ENCODE peak calls at places on chromosome 6, in ten cellular contexts. C is heart left ventricle; D is activated T-helper 1 cell treated with Interleukin-2 at 50 U/mL for 16 hours; F is activated CD8-positive, alpha-beta memory T cell treated with anti-CD3 and anti-CD28 coated beads, Interleukin-2, amount 50 U/mL, for 48 hours; O is stimulated activated naive CD8-positive, alpha-beta T cell treated with anti-CD3 and anti-CD28 coated beads, Interleukin-15, Interleukin-2, amounts not matched to agents 100 U/mL and 50 U/mL, for 24 hours; Z is AG04450; L is keratinocyte; P is DMS153; K is activated B cell treated with CpG ODN at 0.5 μM for 24 hours; Y is stimulated activated CD4-positive, alpha-beta T cell treated with anti-CD3 and anti-CD28 coated beads, Interleukin-4, amount 100 ng/mL, for 1 hour. S is an unnamed sample.

GRCh38 chr6:84228198-84228543 is 728 bp upstream of the CEP162 start:
- DNase-seq in C (no peak), D (no peak), F (no peak), O (no peak), Z (no peak), L (no peak), P (no peak), K (no peak), Y (no peak), S (no peak)

GRCh38 chr6:134026597-134026996 is 25.8 kb downstream of the SLC2A12 start:
- DNase-seq in C (no peak), D (no peak), F (no peak), O (no peak), Z (no peak), L (no peak), P (no peak), K (no peak), Y (no peak), S (no peak)

GRCh38 chr6:150119256-150119655 is 23.6 kb upstream of the PPP1R14C start:
- DNase-seq in C (no peak), D (no peak), F (no peak), O (no peak), Z (no peak), L (no peak), P (peak), K (no peak), Y (no peak), S (no peak)

GRCh38 chr6:111925296-111925695 is 52.0 kb upstream of the FYN start:
- DNase-seq in C (no peak), D (no peak), F (no peak), O (peak), Z (no peak), L (no peak), P (no peak), K (no peak), Y (no peak), S (peak)

GRCh38 chr6:15441215-15441868 is 195.5 kb downstream of the JARID2 start:
- DNase-seq in C (no peak), D (peak), F (no peak), O (peak), Z (no peak), L (no peak), P (peak), K (no peak), Y (peak), S (peak)

GRCh38 chr6:15508363-15509330 is 154.2 kb downstream of the DTNBP1 start:
- DNase-seq in C (no peak), D (no peak), F (no peak), O (no peak), Z (no peak), L (no peak), P (no peak), K (no peak), Y (no peak), S (no peak)

GRCh38 chr6:125780540-125781306 is 10.0 kb upstream of the NCOA7 start:
- DNase-seq in C (peak), D (peak), F (peak), O (peak), Z (no peak), L (no peak), P (peak), K (peak), Y (peak), S (peak)

GRCh38 chr6:111061493-111061892 is 25.8 kb upstream of the SLC16A10 start:
- DNase-seq in C (no peak), D (no peak), F (no peak), O (no peak), Z (no peak), L (no peak), P (no peak), K (no peak), Y (no peak), S (no peak)

GRCh38 chr6:111631018-111631417 is 25.3 kb upstream of the TRAF3IP2 start:
- DNase-seq in C (no peak), D (no peak), F (peak), O (no peak), Z (no peak), L (no peak), P (no peak), K (no peak), Y (no peak), S (no peak)

GRCh38 chr6:154358019-154358545 is 1.5 kb upstream of the IPCEF1 start:
- DNase-seq in C (no peak), D (no peak), F (no peak), O (no peak), Z (no peak), L (no peak), P (no peak), K (no peak), Y (no peak), S (no peak)

GRCh38 chr6:34679552-34680255 is 16.9 kb downstream of the ILRUN start:
- DNase-seq in C (no peak), D (no peak), F (no peak), O (no peak), Z (no peak), L (no peak), P (no peak), K (no peak), Y (no peak), S (no peak)

GRCh38 chr6:116468293-116468692 is 7.1 kb downstream of the CALHM6 start:
- DNase-seq in C (no peak), D (no peak), F (no peak), O (no peak), Z (no peak), L (no peak), P (no peak), K (no peak), Y (no peak), S (no peak)

GRCh38 chr6:6711832-6712231 is 123.3 kb downstream of the LY86 start:
- DNase-seq in C (no peak), D (no peak), F (peak), O (no peak), Z (no peak), L (no peak), P (no peak), K (peak), Y (no peak), S (no peak)

GRCh38 chr6:45229416-45229815 is 98.7 kb upstream of the RUNX2 start:
- DNase-seq in C (no peak), D (no peak), F (no peak), O (no peak), Z (no peak), L (no peak), P (no peak), K (no peak), Y (no peak), S (no peak)